ENCODE peak calls at places on chromosomes 13 and 19, in five cellular contexts. Y is CD8-positive, alpha-beta memory T cell; N is dorsolateral prefrontal cortex; C is brain microvascular endothelial cell; V is heart right ventricle. I is an unnamed sample.
A peak's percentile ranks its signal among the peaks of the same experiment; 100 is the strongest.

GRCh38 chr19:31818740-31819228 is 469.5 kb upstream of the TSHZ3 start:
- DNase-seq in Y (no peak), N (no peak), C (no peak), V (no peak), I (no peak)

GRCh38 chr19:30054210-30054609 is 112.2 kb downstream of the URI1 start:
- DNase-seq in Y (no peak), N (no peak), C (no peak), V (no peak), I (peak; percentile 47)

GRCh38 chr13:62250501-62251175 is 835.0 kb upstream of the PCDH20 start:
- DNase-seq in Y (no peak), N (no peak), C (no peak), V (no peak), I (no peak)

GRCh38 chr19:45767410-45767880 is 1.6 kb downstream of the SIX5 start:
- DNase-seq in Y (no peak), N (no peak), C (peak; percentile 79), V (peak; percentile 78), I (no peak)

GRCh38 chr13:30927595-30927994 is 4.9 kb upstream of the TEX26 start:
- DNase-seq in Y (no peak), N (no peak), C (no peak), V (no peak), I (no peak)

GRCh38 chr13:91079190-91079589 is 268.3 kb upstream of the MIR17HG start:
- DNase-seq in Y (no peak), N (no peak), C (no peak), V (no peak), I (no peak)

GRCh38 chr19:15717781-15718180 is 10.0 kb upstream of the OR10H2 start:
- DNase-seq in Y (no peak), N (no peak), C (no peak), V (no peak), I (peak; percentile 55)

GRCh38 chr19:3708207-3708931 is at the start of gene TJP3:
- DNase-seq in Y (no peak), N (no peak), C (no peak), V (peak; percentile 45), I (no peak)

GRCh38 chr19:7083076-7083956 is 13.8 kb downstream of the ZNF557 start:
- DNase-seq in Y (no peak), N (no peak), C (peak; percentile 5), V (no peak), I (no peak)

GRCh38 chr19:57712222-57712621 is 3.2 kb upstream of the ZNF154 start:
- DNase-seq in Y (no peak), N (no peak), C (no peak), V (no peak), I (no peak)

GRCh38 chr13:52851153-52851962 is 2.9 kb upstream of the PCDH8 start:
- DNase-seq in Y (no peak), N (peak; percentile 49), C (no peak), V (peak; percentile 23), I (no peak)

GRCh38 chr13:89382986-89383385 is 1711.8 kb downstream of the SLITRK5 start:
- DNase-seq in Y (no peak), N (no peak), C (no peak), V (no peak), I (no peak)

GRCh38 chr13:94914829-94915228 is 202.5 kb upstream of the SOX21 start:
- DNase-seq in Y (no peak), N (no peak), C (peak; percentile 7), V (no peak), I (no peak)

GRCh38 chr19:52673014-52673413 is 34.9 kb upstream of the ZNF83 start:
- DNase-seq in Y (no peak), N (no peak), C (no peak), V (no peak), I (no peak)

GRCh38 chr19:12660980-12661379 is 5.6 kb downstream of the MAN2B1 start:
- DNase-seq in Y (no peak), N (no peak), C (no peak), V (no peak), I (no peak)

GRCh38 chr19:7145494-7145893 is 76.0 kb downstream of the ZNF557 start:
- DNase-seq in Y (no peak), N (no peak), C (no peak), V (no peak), I (no peak)

GRCh38 chr13:66780814-66781213 is 449.3 kb downstream of the PCDH9 start:
- DNase-seq in Y (no peak), N (no peak), C (peak; percentile 14), V (no peak), I (no peak)

GRCh38 chr13:93690139-93690538 is 463.5 kb downstream of the GPC6 start:
- DNase-seq in Y (no peak), N (no peak), C (peak; percentile 28), V (no peak), I (no peak)

GRCh38 chr13:111289251-111289650 is 31.2 kb upstream of the TEX29 start:
- DNase-seq in Y (no peak), N (no peak), C (no peak), V (no peak), I (no peak)

GRCh38 chr13:30744686-30745085 is 9.3 kb downstream of the ALOX5AP start:
- DNase-seq in Y (no peak), N (no peak), C (no peak), V (no peak), I (no peak)

GRCh38 chr13:79631260-79631659 is 150.3 kb downstream of the NDFIP2 start:
- DNase-seq in Y (no peak), N (no peak), C (peak; percentile 33), V (no peak), I (no peak)

GRCh38 chr19:53824134-53824611 is at the start of gene NLRP12:
- DNase-seq in Y (no peak), N (no peak), C (no peak), V (no peak), I (no peak)

GRCh38 chr13:35909837-35910236 is 221.3 kb downstream of the DCLK1 start:
- DNase-seq in Y (no peak), N (no peak), C (no peak), V (no peak), I (peak; percentile 70)

GRCh38 chr13:103100795-103101194 is 34.6 kb upstream of the SLC10A2 start:
- DNase-seq in Y (no peak), N (no peak), C (no peak), V (no peak), I (no peak)

GRCh38 chr19:8575467-8575997 is 1.7 kb downstream of the MYO1F start:
- DNase-seq in Y (peak; percentile 50), N (no peak), C (peak; percentile 12), V (no peak), I (no peak)

GRCh38 chr13:40221460-40222201 is 444.8 kb downstream of the FOXO1 start:
- DNase-seq in Y (peak; percentile 28), N (no peak), C (peak; percentile 79), V (no peak), I (no peak)

GRCh38 chr13:99357149-99357596 is 50.0 kb upstream of the GPR183 start:
- DNase-seq in Y (no peak), N (no peak), C (peak; percentile 91), V (no peak), I (no peak)

GRCh38 chr19:18058208-18059009 is 28.3 kb downstream of the IL12RB1 start:
- DNase-seq in Y (peak; percentile 72), N (peak; percentile 85), C (peak; percentile 48), V (peak; percentile 85), I (peak; percentile 94)

GRCh38 chr13:99041788-99042187 is 63.9 kb upstream of the DOCK9 start:
- DNase-seq in Y (no peak), N (no peak), C (no peak), V (no peak), I (no peak)

DNA sequence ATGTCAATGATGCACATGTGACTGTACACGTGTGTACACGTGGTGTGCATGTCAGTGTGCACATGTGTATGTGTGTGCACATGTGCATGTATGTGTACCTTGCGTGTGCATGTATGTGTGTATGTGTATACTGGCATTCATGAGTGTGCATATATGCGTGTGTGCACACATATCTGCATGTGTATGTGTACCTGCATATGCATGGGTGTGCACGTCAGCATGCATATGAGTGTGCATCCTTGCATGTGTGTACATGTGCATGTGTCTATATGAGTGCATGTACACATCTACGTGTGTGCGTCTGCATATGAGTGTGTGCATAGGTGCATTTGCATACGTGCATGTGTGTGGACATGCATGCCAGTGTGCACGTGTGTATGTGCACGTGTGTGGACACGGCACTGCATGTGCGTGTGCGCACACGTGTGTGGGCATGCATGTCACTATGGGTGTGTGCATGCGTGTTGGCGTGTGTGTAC is 48.5 kb downstream of the GADD45B start:
- DNase-seq in Y (no peak), N (no peak), C (no peak), V (no peak), I (no peak)
- H3K27ac ChIP-seq in Y (no peak overlapping the region), N (no peak overlapping the region), C (peak overlapping the region; percentile 85), V (no peak overlapping the region), I (peak overlapping the region; percentile 75)

GRCh38 chr19:55471266-55471665 is 5.2 kb upstream of the ZNF628 start:
- DNase-seq in Y (no peak), N (no peak), C (no peak), V (no peak), I (no peak)

GRCh38 chr19:55474269-55475265 is 1.9 kb upstream of the ZNF628 start:
- DNase-seq in Y (no peak), N (no peak), C (no peak), V (no peak), I (no peak)

GRCh38 chr19:55473201-55473600 is 3.2 kb upstream of the ZNF628 start:
- DNase-seq in Y (no peak), N (no peak), C (no peak), V (no peak), I (no peak)

GRCh38 chr19:55472463-55472862 is 4.0 kb upstream of the ZNF628 start:
- DNase-seq in Y (no peak), N (no peak), C (peak; percentile 68), V (no peak), I (no peak)

GRCh38 chr19:55473613-55474012 is 2.8 kb upstream of the ZNF628 start:
- DNase-seq in Y (no peak), N (no peak), C (no peak), V (no peak), I (no peak)
- H3K27ac ChIP-seq in Y (no peak overlapping the region), N (no peak overlapping the region), C (no peak overlapping the region), V (no peak overlapping the region), I (no peak overlapping the region)

DNA sequence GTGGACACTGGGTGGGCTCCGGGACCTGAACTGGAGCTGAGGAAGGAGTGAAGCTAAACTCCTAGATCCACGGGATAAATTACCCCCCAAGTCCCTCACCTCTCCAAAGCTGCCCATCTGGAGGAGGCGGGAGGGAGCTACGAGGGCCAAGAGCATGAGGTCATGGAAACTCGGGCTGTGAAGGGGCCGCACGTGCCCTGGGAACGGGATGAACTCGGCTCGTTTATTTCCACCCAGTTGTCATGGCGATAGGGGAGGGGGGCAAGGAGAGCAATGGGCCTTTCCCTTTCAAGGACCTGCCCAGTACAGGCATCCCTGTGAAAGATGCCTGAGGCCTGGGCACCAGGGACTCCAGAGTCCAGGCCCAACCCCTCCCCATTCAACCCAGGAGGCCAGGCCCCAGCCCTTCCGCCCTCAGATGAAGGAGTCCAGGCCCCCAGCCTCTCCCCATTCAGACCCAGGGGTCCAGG is 3.8 kb downstream of the PPP1R12C start:
- DNase-seq in Y (no peak), N (peak; percentile 51), C (peak; percentile 88), V (peak; percentile 85), I (peak; percentile 98)
- H3K27ac ChIP-seq in Y (no peak overlapping the region), N (peak overlapping the region; percentile 87), C (peak overlapping the region; percentile 46), V (peak overlapping the region; percentile 95), I (peak overlapping the region; percentile 97)

DNA sequence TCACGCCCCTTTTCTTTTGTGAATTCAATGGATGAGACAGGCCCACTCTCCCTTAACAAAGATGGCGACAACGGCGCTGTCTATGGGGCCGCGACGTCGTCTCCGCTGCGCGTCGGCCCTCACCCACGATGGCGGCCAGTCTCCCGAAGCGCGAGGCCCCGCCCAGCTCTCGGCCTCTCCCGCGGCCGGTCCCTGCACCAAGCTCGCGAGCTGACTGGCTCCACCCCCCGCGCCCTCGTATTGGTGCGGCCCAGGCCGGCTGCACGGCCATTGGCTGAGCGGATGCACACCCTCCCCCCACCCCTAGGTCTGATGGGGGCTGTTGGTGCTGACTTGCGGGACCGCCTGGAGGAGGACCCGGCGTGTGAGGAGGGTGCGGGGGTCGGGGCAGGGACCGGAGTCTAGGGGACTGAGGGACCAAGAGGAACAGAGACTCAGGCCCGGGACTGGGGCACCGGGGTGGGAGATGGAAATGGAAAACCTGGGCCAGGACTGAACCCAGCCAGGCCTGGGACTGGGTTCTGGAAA is 4.8 kb downstream of the SPHK2 start:
- DNase-seq in Y (peak; percentile 92), N (peak; percentile 99), C (peak; percentile 97), V (peak; percentile 99), I (peak; percentile 99)
- H3K27ac ChIP-seq in Y (peak overlapping the region; percentile 54), N (peak overlapping the region; percentile 66), C (peak overlapping the region; percentile 56), V (peak overlapping the region; percentile 64), I (peak overlapping the region; percentile 95)

I was measured in esophagus muscularis mucosa.